ENCODE peak calls at places on chromosome 1, in eight cellular contexts. J is K562, S is endothelial cell of umbilical vein, L is SK-N-SH, C is HCT116, A is HepG2, V is H1, G is GM12878. H is an unnamed sample.

GRCh38 chr1:206729050-206729449 is 41.5 kb upstream of the IL19 start:
- DNase-seq in J (no peak), S (no peak), L (no peak), C (no peak), A (no peak), V (no peak), G (no peak), H (no peak)

GRCh38 chr1:39205781-39206464 is 1.4 kb downstream of the MACF1 start:
- DNase-seq in J (no peak), S (peak), L (no peak), C (no peak), A (no peak), V (no peak), G (no peak), H (no peak)

GRCh38 chr1:114428083-114428754 is 82.8 kb downstream of the TRIM33 start:
- DNase-seq in J (no peak), S (peak), L (no peak), C (no peak), A (no peak), V (no peak), G (no peak), H (peak)

GRCh38 chr1:67436511-67437057 is 6.4 kb upstream of the SERBP1 start:
- DNase-seq in J (no peak), S (no peak), L (no peak), C (no peak), A (no peak), V (no peak), G (no peak), H (no peak)

GRCh38 chr1:248359415-248359814 is 2.0 kb upstream of the OR2T4 start:
- DNase-seq in J (no peak), S (no peak), L (no peak), C (no peak), A (no peak), V (no peak), G (no peak), H (no peak)

GRCh38 chr1:33634806-33635205 is 162.4 kb downstream of the ZSCAN20 start:
- DNase-seq in J (peak), S (peak), L (peak), C (peak), A (peak), V (no peak), G (no peak), H (no peak)

GRCh38 chr1:97145321-97145956 is 423.9 kb downstream of the PTBP2 start:
- DNase-seq in J (no peak), S (peak), L (no peak), C (no peak), A (no peak), V (no peak), G (no peak), H (no peak)

GRCh38 chr1:212752934-212753497 is 38.6 kb downstream of the NSL1 start:
- DNase-seq in J (no peak), S (no peak), L (no peak), C (no peak), A (no peak), V (no peak), G (peak), H (no peak)

GRCh38 chr1:155591770-155592169 is 18.2 kb upstream of the MSTO1 start:
- DNase-seq in J (peak), S (peak), L (peak), C (peak), A (peak), V (no peak), G (peak), H (peak)

GRCh38 chr1:205229916-205230700 is 2.4 kb downstream of the TMCC2 start:
- DNase-seq in J (peak), S (no peak), L (no peak), C (no peak), A (no peak), V (no peak), G (no peak), H (no peak)

GRCh38 chr1:90707363-90707710 is 9.8 kb downstream of the BARHL2 start:
- DNase-seq in J (peak), S (no peak), L (no peak), C (no peak), A (peak), V (no peak), G (no peak), H (no peak)

GRCh38 chr1:114037952-114038867 is 58.9 kb downstream of the OLFML3 start:
- DNase-seq in J (no peak), S (no peak), L (no peak), C (no peak), A (no peak), V (no peak), G (no peak), H (no peak)

GRCh38 chr1:63148825-63149645 is 173.3 kb upstream of the FOXD3 start:
- DNase-seq in J (peak), S (peak), L (peak), C (peak), A (peak), V (peak), G (no peak), H (no peak)

GRCh38 chr1:63601061-63601460 is 7.8 kb downstream of the PGM1 start:
- DNase-seq in J (no peak), S (no peak), L (no peak), C (no peak), A (no peak), V (no peak), G (no peak), H (peak)

GRCh38 chr1:247293047-247293446 is 37.2 kb downstream of the VN1R5 start:
- DNase-seq in J (no peak), S (no peak), L (no peak), C (no peak), A (no peak), V (no peak), G (no peak), H (no peak)

GRCh38 chr1:228794173-228794572 is 58.9 kb downstream of the RHOU start:
- DNase-seq in J (no peak), S (no peak), L (no peak), C (no peak), A (no peak), V (no peak), G (peak), H (no peak)

GRCh38 chr1:70195342-70195741 is 10.0 kb downstream of the LRRC40 start:
- DNase-seq in J (no peak), S (no peak), L (no peak), C (no peak), A (no peak), V (no peak), G (no peak), H (no peak)

GRCh38 chr1:233326995-233327937 is at the start of gene MAP3K21:
- DNase-seq in J (peak), S (peak), L (peak), C (peak), A (no peak), V (peak), G (peak), H (no peak)

GRCh38 chr1:54008876-54009275 is 9.1 kb downstream of the LDLRAD1 start:
- DNase-seq in J (no peak), S (no peak), L (peak), C (no peak), A (no peak), V (no peak), G (no peak), H (no peak)

GRCh38 chr1:35278886-35279554 is 10.5 kb downstream of the ZMYM4 start:
- DNase-seq in J (peak), S (no peak), L (no peak), C (no peak), A (no peak), V (no peak), G (no peak), H (no peak)

GRCh38 chr1:24695202-24695974 is 49.9 kb upstream of the CLIC4 start:
- DNase-seq in J (peak), S (no peak), L (no peak), C (no peak), A (no peak), V (no peak), G (no peak), H (no peak)

GRCh38 chr1:245235156-245235555 is 80.4 kb downstream of the KIF26B start:
- DNase-seq in J (no peak), S (no peak), L (no peak), C (no peak), A (no peak), V (no peak), G (no peak), H (no peak)

GRCh38 chr1:205813755-205814058 is 709 bp upstream of the SLC41A1 start:
- DNase-seq in J (no peak), S (no peak), L (no peak), C (peak), A (no peak), V (no peak), G (no peak), H (no peak)

GRCh38 chr1:79726321-79726720 is 719.8 kb upstream of the ADGRL4 start:
- DNase-seq in J (no peak), S (no peak), L (no peak), C (no peak), A (no peak), V (no peak), G (no peak), H (no peak)

GRCh38 chr1:184387069-184387870 is 441 bp downstream of the C1orf21 start:
- DNase-seq in J (no peak), S (peak), L (peak), C (no peak), A (no peak), V (no peak), G (no peak), H (no peak)

GRCh38 chr1:197595244-197595904 is 179.9 kb downstream of the DENND1B start:
- DNase-seq in J (no peak), S (no peak), L (no peak), C (no peak), A (no peak), V (no peak), G (no peak), H (no peak)

DNA sequence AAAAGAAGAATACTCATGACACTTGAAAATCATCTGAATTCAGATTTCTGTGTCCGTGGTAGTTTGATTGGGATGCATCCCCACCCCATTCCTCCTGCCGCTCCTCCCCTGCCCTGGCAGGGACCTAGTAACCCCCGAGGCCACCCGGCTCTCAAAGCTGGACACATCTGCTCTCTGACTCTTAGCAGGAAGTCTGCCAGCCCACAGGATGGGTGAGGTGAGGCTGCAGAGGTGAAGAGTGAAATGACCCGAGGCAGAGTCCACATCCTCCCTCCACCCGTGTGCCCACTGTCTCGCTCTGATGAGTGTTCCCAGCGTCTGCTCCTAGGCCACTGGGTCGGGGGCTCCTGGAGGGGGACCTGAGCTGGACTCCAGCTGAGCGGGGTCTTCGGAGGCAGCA is 308.5 kb upstream of the VAMP3 start:
- DNase-seq in J (no peak), S (no peak), L (peak), C (no peak), A (no peak), V (no peak), G (no peak), H (no peak)
- H3K9ac ChIP-seq in J (no peak), S (no peak), L (no peak), C (no peak), A (no peak), V (no peak), G (no peak), H (no peak)

DNA sequence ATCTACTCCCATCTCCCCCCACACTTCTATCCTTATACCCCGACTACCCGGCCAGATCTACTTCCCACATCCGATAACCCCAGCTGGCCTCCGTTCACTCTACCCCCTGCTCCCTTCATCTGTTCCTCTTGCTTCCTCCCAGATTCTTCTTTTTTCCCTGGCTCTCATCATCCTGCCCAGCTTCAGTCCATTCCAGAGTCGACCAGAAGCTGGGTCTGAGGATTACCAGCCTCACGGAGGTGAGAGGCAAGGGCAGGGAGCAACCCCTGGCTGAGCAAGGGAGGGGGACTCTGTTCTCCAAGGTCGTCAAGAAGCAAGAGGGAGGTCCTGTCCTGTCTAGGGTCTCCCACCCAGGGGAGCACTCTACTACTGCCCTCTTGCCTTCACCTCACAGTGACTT is 4.0 kb downstream of the JTB start:
- DNase-seq in J (no peak), S (no peak), L (no peak), C (no peak), A (no peak), V (no peak), G (no peak), H (no peak)
- H3K27ac ChIP-seq in J (no peak), S (no peak), L (no peak), C (no peak), A (no peak), V (no peak), G (no peak), H (no peak)

DNA sequence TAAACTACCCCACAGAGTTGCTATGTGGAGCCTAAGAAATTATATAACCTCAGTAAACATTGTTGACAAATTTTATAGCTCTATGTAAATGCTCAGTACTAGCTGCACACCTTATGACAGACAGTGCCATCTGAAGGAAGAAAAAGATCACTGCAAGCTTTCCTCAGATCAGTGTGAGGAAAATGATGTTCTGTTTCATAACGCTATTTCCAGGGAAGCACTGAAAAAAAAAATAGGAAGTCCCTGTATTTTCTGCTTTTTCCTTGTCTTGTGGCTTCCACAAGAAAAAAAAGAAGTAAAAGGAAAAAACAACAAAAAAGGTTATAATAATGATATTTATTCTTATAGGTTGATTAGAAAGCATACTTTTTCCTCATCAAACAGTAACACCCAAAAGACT is 23.2 kb downstream of the LYST start:
- DNase-seq in J (peak), S (peak), L (peak), C (peak), A (peak), V (no peak), G (no peak), H (peak)
- TF ChIP-seq POLR2AphosphoS5 in J (no peak), S (no peak), L (no peak), C (no peak), A (no peak), V (no peak), G (no peak), H (no peak)

GRCh38 chr1:52632732-52633290 is at the start of gene SHISAL2A:
- DNase-seq in J (no peak), S (no peak), L (peak), C (no peak), A (no peak), V (no peak), G (no peak), H (no peak)
- H3K9ac ChIP-seq in J (peak), S (no peak), L (no peak), C (no peak), A (no peak), V (no peak), G (peak), H (no peak)

GRCh38 chr1:93666613-93667384 is 14.8 kb downstream of the BCAR3 start:
- DNase-seq in J (no peak), S (peak), L (no peak), C (no peak), A (no peak), V (no peak), G (no peak), H (no peak)
- H3K27ac ChIP-seq in J (no peak), S (peak), L (peak), C (no peak), A (no peak), V (no peak), G (no peak), H (no peak)

GRCh38 chr1:20964540-20965484 is 177.7 kb upstream of the HP1BP3 start:
- DNase-seq in J (peak), S (peak), L (no peak), C (no peak), A (no peak), V (no peak), G (peak), H (no peak)

GRCh38 chr1:20958430-20958829 is 171.3 kb upstream of the HP1BP3 start:
- DNase-seq in J (no peak), S (no peak), L (no peak), C (no peak), A (no peak), V (no peak), G (no peak), H (no peak)

DNA sequence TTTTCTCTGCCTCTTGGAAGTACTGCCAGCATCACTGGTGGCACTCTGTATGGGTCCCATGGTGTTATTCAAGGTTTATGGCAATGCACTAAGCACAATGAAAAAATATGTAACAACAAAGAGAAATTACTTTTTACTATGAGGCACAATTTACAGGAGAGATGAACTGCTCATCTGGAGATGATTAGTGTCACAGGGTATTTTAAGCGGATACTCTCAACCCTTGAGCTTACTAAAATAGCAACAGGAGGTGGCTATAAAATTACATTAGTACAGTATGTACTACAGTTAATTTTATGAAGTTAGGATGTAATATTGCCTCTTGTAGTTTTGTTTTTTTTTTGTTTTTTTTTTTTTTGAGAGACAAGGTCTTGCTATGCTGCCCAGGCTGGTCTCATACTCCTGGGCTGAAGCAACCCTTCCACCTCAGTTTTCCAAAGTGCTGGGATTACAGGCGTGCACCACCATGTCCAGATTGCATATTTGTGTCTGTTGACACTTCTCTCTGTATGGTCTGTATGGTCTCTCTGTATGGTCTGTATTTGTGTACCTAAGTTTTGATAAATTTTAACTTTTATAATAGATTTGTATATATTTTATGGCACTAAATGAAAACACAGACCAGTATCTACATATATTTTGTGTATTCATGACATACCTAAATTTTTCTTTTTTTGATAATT is 175.6 kb upstream of the HP1BP3 start:
- DNase-seq in J (no peak), S (no peak), L (no peak), C (no peak), A (no peak), V (no peak), G (no peak), H (peak)
- TF ChIP-seq POLR2AphosphoS5 in J (no peak), S (no peak), L (no peak), C (no peak), A (no peak), V (no peak), G (no peak), H (no peak)

GRCh38 chr1:235075955-235076308 is 52.7 kb downstream of the TOMM20 start:
- DNase-seq in J (no peak), S (no peak), L (no peak), C (no peak), A (no peak), V (no peak), G (no peak), H (no peak)
- H3K9ac ChIP-seq in J (no peak), S (peak), L (peak), C (no peak), A (peak), V (no peak), G (peak), H (no peak)

GRCh38 chr1:193432979-193433587 is 246.7 kb upstream of the B3GALT2 start:
- DNase-seq in J (no peak), S (no peak), L (no peak), C (no peak), A (no peak), V (no peak), G (no peak), H (no peak)

GRCh38 chr1:193433599-193433998 is 247.2 kb upstream of the B3GALT2 start:
- DNase-seq in J (no peak), S (no peak), L (no peak), C (no peak), A (no peak), V (no peak), G (no peak), H (no peak)

GRCh38 chr1:193434319-193434718 is 247.9 kb upstream of the B3GALT2 start:
- DNase-seq in J (no peak), S (peak), L (no peak), C (no peak), A (no peak), V (no peak), G (no peak), H (no peak)

GRCh38 chr1:193427524-193427923 is 241.1 kb upstream of the B3GALT2 start:
- DNase-seq in J (no peak), S (no peak), L (no peak), C (no peak), A (no peak), V (no peak), G (no peak), H (no peak)

GRCh38 chr1:193431265-193431977 is 245.0 kb upstream of the B3GALT2 start:
- DNase-seq in J (no peak), S (peak), L (no peak), C (no peak), A (peak), V (no peak), G (no peak), H (no peak)
- H3K27ac ChIP-seq in J (no peak), S (no peak), L (no peak), C (no peak), A (no peak), V (no peak), G (no peak), H (no peak)